ENCODE peak calls at places on chromosome 4, in seven cellular contexts. X is OCI-LY7; C is CD4-positive, alpha-beta T cell; O is T-helper 2 cell; K is Kasumi-1; S is A673; D is type B pancreatic cell. T is an unnamed sample.

GRCh38 chr4:3285558-3286334 is 7.1 kb upstream of the RGS12 start:
- DNase-seq in O (no peak), D (peak), C (no peak), X (no peak), S (no peak), K (peak), T (no peak)

GRCh38 chr4:169263791-169264392 is 6.9 kb downstream of the SH3RF1 start:
- DNase-seq in D (no peak), O (no peak), K (no peak), X (no peak), C (no peak), S (no peak), T (no peak)

GRCh38 chr4:7904942-7905341 is 34.7 kb downstream of the AFAP1 start:
- DNase-seq in X (no peak), S (peak), O (no peak), K (no peak), D (no peak), C (no peak), T (no peak)

GRCh38 chr4:7785017-7785416 is 154.6 kb downstream of the AFAP1 start:
- DNase-seq in X (no peak), K (no peak), D (no peak), S (peak), O (no peak), C (no peak), T (no peak)

GRCh38 chr4:182143822-182144620 is 99.2 kb upstream of the TENM3 start:
- DNase-seq in D (peak), C (no peak), X (no peak), S (peak), O (no peak), K (peak), T (no peak)

GRCh38 chr4:99968330-99968729 is 18.3 kb upstream of the H2AZ1 start:
- DNase-seq in O (no peak), S (peak), C (no peak), K (no peak), X (no peak), D (no peak), T (no peak)

GRCh38 chr4:173522160-173522873 is 7.7 kb downstream of the HAND2 start:
- DNase-seq in O (no peak), D (peak), K (no peak), C (no peak), S (peak), X (no peak), T (peak)

GRCh38 chr4:150570862-150571261 is 11.1 kb upstream of the MAB21L2 start:
- DNase-seq in K (no peak), O (no peak), C (no peak), X (no peak), S (peak), D (no peak), T (peak)

GRCh38 chr4:106314960-106315359 is 1.0 kb downstream of the TBCK start:
- DNase-seq in K (peak), C (no peak), X (no peak), O (no peak), S (no peak), D (no peak), T (no peak)

GRCh38 chr4:128653514-128654420 is 155.7 kb upstream of the JADE1 start:
- DNase-seq in O (no peak), D (no peak), S (no peak), C (no peak), X (no peak), K (no peak), T (peak)

GRCh38 chr4:23135792-23136645 is 443.3 kb downstream of the GBA3 start:
- DNase-seq in X (peak), D (no peak), O (no peak), K (peak), S (peak), C (no peak), T (peak)

GRCh38 chr4:6875431-6875831 is 34.2 kb upstream of the TBC1D14 start:
- DNase-seq in X (peak), S (no peak), K (peak), D (no peak), O (no peak), C (no peak), T (no peak)

GRCh38 chr4:24850669-24851068 is 55.3 kb downstream of the SOD3 start:
- DNase-seq in D (no peak), C (no peak), K (no peak), S (no peak), O (no peak), X (no peak), T (no peak)

GRCh38 chr4:3106339-3107186 is 32.1 kb downstream of the HTT start:
- DNase-seq in D (peak), C (peak), K (peak), S (peak), O (peak), X (peak), T (peak)

GRCh38 chr4:118774321-118774720 is 61.6 kb downstream of the SEC24D start:
- DNase-seq in K (no peak), O (no peak), C (no peak), X (no peak), D (no peak), S (no peak), T (no peak)

GRCh38 chr4:141036786-141037185 is 96.5 kb downstream of the RNF150 start:
- DNase-seq in K (no peak), D (no peak), S (no peak), C (no peak), X (no peak), O (no peak), T (no peak)

GRCh38 chr4:108141213-108142045 is 27.3 kb downstream of the LEF1 start:
- DNase-seq in S (no peak), K (no peak), O (no peak), C (no peak), D (no peak), X (no peak), T (no peak)

GRCh38 chr4:14115106-14115505 is 487.6 kb upstream of the BOD1L1 start:
- DNase-seq in S (no peak), C (no peak), X (no peak), K (no peak), O (no peak), D (no peak), T (peak)

GRCh38 chr4:165493359-165493758 is 114.6 kb downstream of the CPE start:
- DNase-seq in C (peak), K (peak), S (peak), X (peak), D (no peak), O (peak), T (peak)

GRCh38 chr4:8188743-8189550 is 10.1 kb upstream of the SH3TC1 start:
- DNase-seq in O (no peak), D (no peak), C (no peak), K (no peak), S (no peak), X (no peak), T (no peak)

GRCh38 chr4:23039813-23040212 is 347.1 kb downstream of the GBA3 start:
- DNase-seq in S (no peak), C (no peak), X (no peak), O (no peak), K (no peak), D (no peak), T (no peak)

GRCh38 chr4:128322311-128322710 is 34.7 kb upstream of the PGRMC2 start:
- DNase-seq in O (no peak), X (no peak), D (no peak), S (no peak), K (no peak), C (no peak), T (no peak)

GRCh38 chr4:65336465-65336864 is 333.8 kb downstream of the EPHA5 start:
- DNase-seq in C (no peak), O (no peak), X (no peak), S (no peak), K (no peak), D (no peak), T (no peak)

GRCh38 chr4:8730681-8731080 is 138.1 kb downstream of the CPZ start:
- DNase-seq in C (no peak), S (no peak), K (no peak), X (no peak), O (no peak), D (no peak), T (no peak)

GRCh38 chr4:115272585-115272984 is 159.2 kb upstream of the NDST4 start:
- DNase-seq in K (no peak), C (no peak), D (no peak), S (no peak), X (no peak), O (no peak), T (no peak)